ENCODE peak calls at places on chromosomes 4 and X, in ten cellular contexts. R is AG08395, Q is breast epithelium, I is PC-3, E is SJSA1, K is LoVo, F is HFF-Myc, B is NCI-H2029, H is endothelial cell, Y is mucosa of descending colon. W is an unnamed sample.

GRCh38 chr4:102356562-102357202 is 11.4 kb upstream of the SLC39A8 start:
- DNase-seq in R (no peak), E (no peak), B (no peak), I (no peak), Q (no peak), Y (no peak), F (no peak), K (peak; percentile 36), H (no peak), W (no peak)

GRCh38 chr4:132998585-132999230 is 150.4 kb upstream of the PCDH10 start:
- DNase-seq in I (no peak), Q (no peak), H (no peak), K (no peak), Y (no peak), R (no peak), E (no peak), B (no peak), F (no peak), W (no peak)

GRCh38 chr4:175035907-175036306 is 117.7 kb downstream of the ADAM29 start:
- DNase-seq in E (no peak), F (no peak), R (peak; percentile 2), H (no peak), Q (no peak), B (no peak), K (peak; percentile 25), I (peak; percentile 66), Y (no peak), W (peak; percentile 6)

GRCh38 chr4:68865178-68865638 is 49.4 kb downstream of the UGT2B10 start:
- DNase-seq in B (peak; percentile 24), E (no peak), K (no peak), I (peak; percentile 80), Q (no peak), Y (no peak), F (no peak), R (no peak), H (no peak), W (no peak)

GRCh38 chr4:96649536-96649935 is 809.6 kb downstream of the PDHA2 start:
- DNase-seq in F (no peak), Q (no peak), K (no peak), I (peak; percentile 69), E (no peak), Y (no peak), H (no peak), R (no peak), B (no peak), W (peak; percentile 38)

GRCh38 chrX:12866451-12867377 is at the start of gene TLR7:
- DNase-seq in E (no peak), K (no peak), Y (no peak), H (no peak), Q (no peak), I (no peak), B (no peak), R (no peak), F (no peak), W (no peak)

GRCh38 chr4:148060264-148061138 is 328.6 kb downstream of the ARHGAP10 start:
- DNase-seq in E (no peak), K (no peak), Q (no peak), B (peak; percentile 43), I (no peak), F (no peak), Y (no peak), R (no peak), H (no peak), W (no peak)

GRCh38 chr4:82678046-82678445 is 116.3 kb upstream of the TMEM150C start:
- DNase-seq in Q (no peak), R (no peak), B (no peak), Y (no peak), H (no peak), F (no peak), K (no peak), I (no peak), E (no peak), W (no peak)

GRCh38 chr4:111400736-111401135 is 744.5 kb upstream of the FAM241A start:
- DNase-seq in R (peak; percentile 32), K (no peak), Y (no peak), E (no peak), H (no peak), Q (no peak), B (no peak), F (peak; percentile 52), I (peak; percentile 12), W (no peak)

GRCh38 chr4:52718123-52718522 is 33.1 kb downstream of the ERVMER34-1 start:
- DNase-seq in I (peak; percentile 50), F (peak; percentile 49), E (no peak), K (no peak), H (no peak), Y (no peak), Q (no peak), B (no peak), R (no peak), W (no peak)

GRCh38 chr4:41369680-41370079 is 113.0 kb downstream of the UCHL1 start:
- DNase-seq in I (no peak), Q (no peak), K (no peak), E (no peak), R (no peak), Y (no peak), H (no peak), B (peak; percentile 60), F (no peak), W (no peak)

GRCh38 chrX:45711231-45711630 is 510.6 kb upstream of the DIPK2B start:
- DNase-seq in R (peak; percentile 36), B (no peak), I (peak; percentile 91), H (no peak), F (no peak), Y (no peak), Q (no peak), K (no peak), E (peak; percentile 55), W (peak; percentile 60)

GRCh38 chr4:73844352-73844751 is 7.9 kb downstream of the CXCL6 start:
- DNase-seq in B (no peak), E (no peak), H (no peak), Y (no peak), R (no peak), K (peak; percentile 22), F (no peak), I (peak; percentile 95), Q (no peak), W (no peak)

GRCh38 chr4:123588631-123589223 is 192.1 kb downstream of the SPRY1 start:
- DNase-seq in F (no peak), H (no peak), E (peak; percentile 63), I (peak; percentile 78), Y (no peak), B (no peak), R (peak; percentile 57), Q (no peak), K (peak; percentile 63), W (no peak)

GRCh38 chr4:156961241-156962068 is 10.1 kb downstream of the PDGFC start:
- DNase-seq in F (no peak), Q (no peak), K (no peak), E (no peak), B (no peak), R (no peak), I (no peak), Y (no peak), H (no peak), W (no peak)

GRCh38 chr4:184251680-184252000 is 34.0 kb upstream of the ENPP6 start:
- DNase-seq in Q (no peak), F (no peak), E (no peak), Y (no peak), H (no peak), B (no peak), K (no peak), I (no peak), R (no peak), W (no peak)

GRCh38 chr4:48943387-48943786 is 36.8 kb upstream of the OCIAD2 start:
- DNase-seq in K (no peak), R (no peak), B (no peak), I (peak; percentile 56), Y (no peak), F (no peak), Q (no peak), E (no peak), H (no peak), W (no peak)

GRCh38 chr4:31045724-31046318 is 325.7 kb downstream of the PCDH7 start:
- DNase-seq in K (no peak), Q (no peak), H (peak; percentile 4), E (no peak), I (peak; percentile 65), F (no peak), B (peak; percentile 43), R (no peak), Y (no peak), W (peak; percentile 31)

GRCh38 chr4:628821-629635 is 3.7 kb downstream of the PDE6B start:
- DNase-seq in B (no peak), F (no peak), Q (no peak), Y (no peak), I (no peak), K (no peak), H (no peak), E (no peak), R (no peak), W (no peak)

GRCh38 chr4:12116009-12116542 is 687.4 kb upstream of the HS3ST1 start:
- DNase-seq in Y (no peak), K (no peak), H (no peak), F (no peak), Q (no peak), I (no peak), B (no peak), E (no peak), R (no peak), W (no peak)

GRCh38 chrX:47283015-47283771 is 50.4 kb downstream of the USP11 start:
- DNase-seq in R (peak; percentile 18), E (no peak), K (no peak), I (no peak), Q (peak; percentile 18), B (peak; percentile 12), H (no peak), Y (no peak), F (peak; percentile 25), W (no peak)

GRCh38 chr4:132797856-132798255 is 351.2 kb upstream of the PCDH10 start:
- DNase-seq in R (no peak), K (no peak), I (no peak), Y (no peak), Q (no peak), B (no peak), E (no peak), H (no peak), F (no peak), W (no peak)

GRCh38 chrX:24332868-24333267 is 19.0 kb upstream of the SUPT20HL2 start:
- DNase-seq in H (no peak), Q (no peak), Y (no peak), B (no peak), F (no peak), E (no peak), K (no peak), R (no peak), I (no peak), W (no peak)

GRCh38 chr4:134219043-134219442 is 17.5 kb upstream of the PABPC4L start:
- DNase-seq in Q (no peak), Y (no peak), H (no peak), E (no peak), R (no peak), I (no peak), K (no peak), B (no peak), F (no peak), W (no peak)

GRCh38 chr4:174578366-174578765 is 56.1 kb upstream of the HPGD start:
- DNase-seq in B (no peak), I (peak; percentile 41), H (no peak), Q (no peak), Y (no peak), K (no peak), R (no peak), F (no peak), E (no peak), W (no peak)

GRCh38 chr4:166324321-166324720 is 451.3 kb downstream of the TLL1 start:
- DNase-seq in K (peak; percentile 30), E (no peak), Y (peak; percentile 37), B (no peak), Q (no peak), R (no peak), F (peak; percentile 16), H (peak; percentile 44), I (peak; percentile 62), W (peak; percentile 14)

GRCh38 chr4:81454953-81455352 is 16.8 kb downstream of the RASGEF1B start:
- DNase-seq in B (no peak), Y (no peak), I (no peak), H (no peak), K (no peak), Q (no peak), E (no peak), F (no peak), R (no peak), W (no peak)

GRCh38 chr4:158068063-158068462 is 104.8 kb downstream of the GASK1B start:
- DNase-seq in R (no peak), F (no peak), K (no peak), Y (no peak), B (no peak), Q (no peak), H (no peak), I (no peak), E (no peak), W (no peak)